ENCODE peak calls at places on chromosome 9, in eight cellular contexts. M is lower lobe of right lung, X is IMR-90, B is WERI-Rb-1, F is neural crest cell, O is GM20000, H is cardiac muscle cell, N is WTC11. L is an unnamed sample.

GRCh38 chr9:115891929-115892328 is 261.7 kb upstream of the PAPPA start:
- DNase-seq in F (no peak), N (no peak), H (peak), M (no peak), O (no peak), B (no peak), X (peak), L (peak)

GRCh38 chr9:16039103-16039987 is 486.5 kb downstream of the CCDC171 start:
- DNase-seq in B (peak), F (no peak), N (peak), O (no peak), H (peak), M (no peak), X (peak), L (no peak)

GRCh38 chr9:101034222-101034621 is 5.7 kb downstream of the PLPPR1 start:
- DNase-seq in H (no peak), B (no peak), O (no peak), X (no peak), M (no peak), N (no peak), F (no peak), L (no peak)

GRCh38 chr9:95666785-95667155 is 150.0 kb upstream of the PTCH1 start:
- DNase-seq in B (no peak), N (no peak), H (no peak), X (no peak), M (no peak), O (no peak), F (no peak), L (no peak)

GRCh38 chr9:132424857-132425702 is 15.1 kb downstream of the CFAP77 start:
- DNase-seq in M (no peak), N (no peak), B (peak), F (no peak), X (no peak), O (no peak), H (no peak), L (no peak)

GRCh38 chr9:133701321-133701980 is 36.7 kb downstream of the SARDH start:
- DNase-seq in O (no peak), B (no peak), X (no peak), M (peak), H (no peak), N (peak), F (no peak), L (no peak)

GRCh38 chr9:124453586-124454191 is 3.4 kb downstream of the ADGRD2 start:
- DNase-seq in O (peak), H (no peak), N (peak), M (no peak), X (no peak), B (no peak), F (no peak), L (no peak)

GRCh38 chr9:136204838-136205706 is at the start of gene LHX3:
- DNase-seq in M (no peak), F (peak), N (peak), O (peak), B (peak), X (no peak), H (peak), L (no peak)

GRCh38 chr9:98808411-98808815 is 943 bp downstream of the GALNT12 start:
- DNase-seq in F (no peak), M (peak), N (no peak), X (no peak), H (no peak), B (peak), O (no peak), L (no peak)

GRCh38 chr9:124320062-124320973 is 62.6 kb downstream of the NEK6 start:
- DNase-seq in M (peak), B (peak), F (peak), X (peak), H (peak), N (peak), O (peak), L (peak)

GRCh38 chr9:2263665-2264064 is 248.5 kb downstream of the SMARCA2 start:
- DNase-seq in X (no peak), B (no peak), N (no peak), M (no peak), O (no peak), H (no peak), F (no peak), L (no peak)

GRCh38 chr9:14768561-14769234 is 46.2 kb upstream of the CER1 start:
- DNase-seq in N (peak), H (peak), X (peak), F (peak), O (peak), B (peak), M (no peak), L (peak)

GRCh38 chr9:136336156-136336860 is 9.0 kb downstream of the GPSM1 start:
- DNase-seq in O (no peak), N (no peak), M (no peak), X (peak), H (no peak), B (no peak), F (no peak), L (no peak)

GRCh38 chr9:70874451-70874850 is 247.0 kb downstream of the TRPM3 start:
- DNase-seq in O (no peak), M (no peak), B (no peak), H (peak), X (no peak), F (no peak), N (no peak), L (no peak)

GRCh38 chr9:34259315-34259714 is 69.8 kb downstream of the KIF24 start:
- DNase-seq in O (no peak), F (no peak), M (no peak), H (no peak), B (no peak), N (no peak), X (no peak), L (no peak)

GRCh38 chr9:1267581-1267980 is 217.4 kb downstream of the DMRT2 start:
- DNase-seq in B (no peak), O (no peak), M (no peak), N (no peak), F (no peak), X (no peak), H (no peak), L (no peak)

GRCh38 chr9:109381011-109381729 is 60.3 kb upstream of the EPB41L4B start:
- DNase-seq in M (no peak), N (no peak), H (no peak), O (peak), X (peak), B (no peak), F (no peak), L (no peak)

GRCh38 chr9:117470455-117470854 is 55.6 kb upstream of the ASTN2 start:
- DNase-seq in B (no peak), X (no peak), O (no peak), M (no peak), H (no peak), N (no peak), F (no peak), L (no peak)

GRCh38 chr9:134208981-134209725 is 44.8 kb upstream of the RNU6ATAC start:
- DNase-seq in F (no peak), O (no peak), H (no peak), B (no peak), N (no peak), M (peak), X (no peak), L (no peak)

GRCh38 chr9:76404401-76404800 is 10.2 kb upstream of the RFK start:
- DNase-seq in O (no peak), N (no peak), M (no peak), F (no peak), X (no peak), H (no peak), B (no peak), L (no peak)

GRCh38 chr9:76400534-76401096 is 6.4 kb upstream of the RFK start:
- DNase-seq in M (no peak), O (no peak), N (no peak), X (peak), H (no peak), F (no peak), B (no peak), L (no peak)

GRCh38 chr9:76401580-76402354 is 7.5 kb upstream of the RFK start:
- DNase-seq in B (no peak), H (no peak), M (no peak), O (no peak), F (no peak), N (no peak), X (peak), L (peak)

GRCh38 chr9:76401176-76401575 is 7.0 kb upstream of the RFK start:
- DNase-seq in X (no peak), O (no peak), M (no peak), F (no peak), N (no peak), H (no peak), B (no peak), L (no peak)

GRCh38 chr9:76403352-76403751 is 9.1 kb upstream of the RFK start:
- DNase-seq in O (peak), M (no peak), F (no peak), B (no peak), X (peak), H (peak), N (no peak), L (peak)
- TF ChIP-seq CTCF in O (peak), M (peak), F (peak), B (peak), X (peak), H (peak), N (no peak), L (peak)

DNA sequence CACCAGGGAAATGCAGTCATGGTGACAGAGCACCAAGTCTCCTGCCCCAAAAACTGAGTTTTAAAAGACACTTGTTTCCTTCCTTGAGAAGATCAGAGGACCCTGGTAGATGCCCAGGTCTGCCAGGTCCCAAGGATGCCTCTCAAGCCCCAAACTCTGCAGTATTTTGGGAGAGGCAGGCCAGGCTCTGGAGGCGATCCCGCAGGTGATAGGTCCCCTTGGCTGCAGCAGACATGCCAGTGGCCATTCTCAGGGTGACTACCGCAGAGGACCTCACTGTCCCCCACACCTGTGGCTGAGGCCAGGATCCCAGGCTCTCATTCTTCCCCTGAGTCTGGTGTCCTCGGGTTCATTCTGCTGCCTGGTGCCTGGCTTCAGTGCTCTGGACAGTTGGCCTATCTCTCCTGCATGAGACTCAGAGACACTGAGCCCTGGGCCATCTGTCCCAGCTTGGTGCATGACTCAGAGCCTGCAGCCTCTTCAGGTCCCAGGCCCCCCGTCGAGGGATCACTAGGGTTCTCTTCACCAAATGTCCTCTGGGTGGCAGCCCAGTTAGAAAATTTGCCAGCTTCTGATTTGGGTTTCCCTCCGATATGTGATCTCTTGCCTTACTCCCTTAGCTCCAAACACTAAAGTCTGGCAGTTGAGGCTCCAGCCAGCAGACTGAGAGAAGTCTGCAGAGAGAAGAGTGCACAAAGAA is 59.7 kb upstream of the GARNL3 start:
- DNase-seq in O (no peak), X (peak), N (no peak), M (no peak), H (peak), F (no peak), B (peak), L (peak)
- TF ChIP-seq CTCF in O (no peak), X (peak), N (no peak), M (no peak), H (peak), F (no peak), B (peak), L (peak)

GRCh38 chr9:113876806-113877236 is 712 bp downstream of the ZNF618 start:
- DNase-seq in B (no peak), H (peak), N (no peak), M (no peak), O (no peak), F (no peak), X (peak), L (no peak)
- TF ChIP-seq CTCF in B (no peak), H (peak), N (no peak), M (peak), O (no peak), F (peak), X (peak), L (peak)

GRCh38 chr9:93119953-93120845 is 13.9 kb downstream of the NINJ1 start:
- DNase-seq in X (peak), H (peak), N (peak), B (no peak), F (no peak), O (peak), M (peak), L (peak)
- TF ChIP-seq CTCF in X (peak), H (peak), N (no peak), B (peak), F (no peak), O (no peak), M (peak), L (peak)

GRCh38 chr9:36728651-36729520 is 156.2 kb downstream of the MELK start:
- DNase-seq in F (peak), H (peak), N (peak), B (peak), X (peak), M (peak), O (peak), L (peak)
- TF ChIP-seq CTCF in F (peak), H (peak), N (peak), B (peak), X (peak), M (peak), O (peak), L (peak)

DNA sequence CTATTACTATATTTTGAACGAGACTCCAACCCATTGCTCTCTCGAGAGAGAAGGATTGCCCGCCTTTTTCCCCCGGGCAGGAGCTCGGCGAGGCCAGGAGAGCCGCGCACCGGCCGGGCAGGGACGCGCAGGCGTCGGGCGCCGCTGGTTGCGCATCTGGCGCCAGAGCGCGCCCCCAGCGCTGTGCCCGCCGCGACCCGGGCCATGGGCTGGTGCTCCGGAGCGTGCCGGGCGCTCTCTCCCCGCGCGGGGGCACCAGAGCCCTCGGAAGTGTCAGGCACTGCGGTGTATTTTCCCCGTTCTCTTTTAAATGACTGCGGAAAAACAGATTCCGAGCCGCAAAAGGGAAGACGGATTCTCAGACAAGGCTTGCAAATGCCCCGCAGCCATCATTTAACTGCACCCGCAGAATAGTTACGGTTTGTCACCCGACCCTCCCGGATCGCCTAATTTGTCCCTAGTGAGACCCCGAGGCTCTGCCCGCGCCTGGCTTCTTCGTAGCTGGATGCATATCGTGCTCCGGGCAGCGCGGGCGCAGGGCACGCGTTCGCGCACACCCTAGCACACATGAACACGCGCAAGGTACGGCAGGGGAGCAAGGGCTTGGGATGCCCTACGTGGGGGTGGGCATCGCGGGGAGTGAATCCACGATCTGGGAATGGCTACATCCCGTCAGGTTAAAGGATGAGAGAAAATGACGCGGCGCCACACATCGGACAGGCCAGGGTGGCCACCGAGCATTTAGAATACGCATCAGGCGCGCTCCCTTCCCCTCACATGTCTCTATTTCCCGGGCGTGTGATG is 1.1 kb upstream of the NTRK2 start:
- DNase-seq in M (peak), F (peak), B (peak), H (peak), N (peak), X (peak), O (peak), L (peak)
- TF ChIP-seq CTCF in M (peak), F (peak), B (peak), H (peak), N (peak), X (peak), O (peak), L (peak)

GRCh38 chr9:112112941-112113399 is 62.1 kb downstream of the SUSD1 start:
- DNase-seq in X (no peak), H (peak), M (no peak), O (peak), B (peak), N (peak), F (no peak), L (no peak)
- TF ChIP-seq CTCF in X (peak), H (peak), M (peak), O (peak), B (peak), N (peak), F (peak), L (peak)

DNA sequence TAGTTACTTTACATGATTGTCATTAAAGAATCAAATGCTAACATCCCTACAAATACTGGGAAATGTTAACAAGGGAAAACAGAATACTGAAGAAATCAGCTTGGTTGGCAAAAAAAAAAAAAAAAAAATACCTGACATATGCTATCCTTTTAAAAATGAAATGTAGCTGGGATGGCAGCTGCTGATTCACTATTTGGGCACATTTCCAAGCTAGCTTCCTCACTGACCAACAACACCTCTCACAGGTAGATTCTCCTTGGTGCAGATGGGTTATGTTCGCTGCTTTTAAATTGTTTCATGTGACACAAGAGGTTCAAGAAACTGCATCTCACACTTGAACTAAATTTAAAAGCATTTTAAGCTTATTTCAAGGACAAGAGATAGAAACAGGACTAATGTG is 6.1 kb upstream of the PRUNE2 start:
- DNase-seq in M (no peak), O (no peak), F (no peak), H (no peak), B (no peak), X (no peak), N (no peak), L (no peak)
- TF ChIP-seq CTCF in M (no peak), O (no peak), F (no peak), H (no peak), B (no peak), X (no peak), N (no peak), L (no peak)

GRCh38 chr9:4849364-4849763 is 56.6 kb downstream of the RCL1 start:
- DNase-seq in M (no peak), O (no peak), X (no peak), H (no peak), B (no peak), N (no peak), F (no peak), L (no peak)
- TF ChIP-seq CTCF in M (no peak), O (no peak), X (no peak), H (no peak), B (no peak), N (no peak), F (no peak), L (no peak)